ENCODE peak calls at places on chromosomes 13 and 19, in nine cellular contexts. N, S, C, I, X, J, L, M and P are unnamed samples.

GRCh38 chr19:35211545-35212230 is 16.9 kb downstream of the FAM187B start:
- DNase-seq in N (no peak), S (no peak), C (peak), I (peak), X (peak), J (no peak), L (peak), M (no peak), P (no peak)

GRCh38 chr19:29745253-29745652 is 30.2 kb upstream of the C19orf12 start:
- DNase-seq in N (peak), S (no peak), C (no peak), I (no peak), X (no peak), J (no peak), L (no peak), M (no peak), P (no peak)

GRCh38 chr13:33483471-33483870 is 197.9 kb upstream of the STARD13 start:
- DNase-seq in N (no peak), S (no peak), C (no peak), I (no peak), X (no peak), J (peak), L (no peak), M (no peak), P (no peak)

GRCh38 chr19:32224371-32225244 is 120.8 kb upstream of the ZNF507 start:
- DNase-seq in N (peak), S (no peak), C (peak), I (no peak), X (peak), J (peak), L (peak), M (peak), P (peak)

GRCh38 chr13:113849546-113849945 is 14.3 kb downstream of the GAS6 start:
- DNase-seq in N (no peak), S (no peak), C (no peak), I (no peak), X (no peak), J (peak), L (no peak), M (no peak), P (no peak)

GRCh38 chr19:4215807-4216206 is 13.5 kb upstream of the EBI3 start:
- DNase-seq in N (no peak), S (no peak), C (no peak), I (no peak), X (no peak), J (no peak), L (no peak), M (no peak), P (no peak)

GRCh38 chr13:32164622-32165268 is 133.2 kb downstream of the FRY start:
- DNase-seq in N (peak), S (no peak), C (peak), I (no peak), X (peak), J (peak), L (no peak), M (no peak), P (no peak)

GRCh38 chr13:20525144-20525600 is 485 bp downstream of the CRYL1 start:
- DNase-seq in N (peak), S (no peak), C (peak), I (no peak), X (peak), J (peak), L (peak), M (peak), P (no peak)

GRCh38 chr19:23273022-23273593 is 22.9 kb upstream of the ZNF724 start:
- DNase-seq in N (no peak), S (no peak), C (no peak), I (peak), X (peak), J (no peak), L (no peak), M (no peak), P (no peak)

GRCh38 chr19:28023064-28023463 is 1189.9 kb downstream of the UQCRFS1 start:
- DNase-seq in N (no peak), S (no peak), C (no peak), I (no peak), X (no peak), J (peak), L (no peak), M (no peak), P (peak)

GRCh38 chr13:102847272-102848234 is 1.7 kb downstream of the ERCC5 start:
- DNase-seq in N (no peak), S (no peak), C (peak), I (no peak), X (no peak), J (peak), L (no peak), M (no peak), P (no peak)

GRCh38 chr13:22220186-22221160 is 549.6 kb downstream of the FGF9 start:
- DNase-seq in N (peak), S (no peak), C (no peak), I (no peak), X (no peak), J (no peak), L (no peak), M (no peak), P (no peak)

GRCh38 chr19:58279042-58279924 is 528 bp downstream of the ZNF8 start:
- DNase-seq in N (peak), S (peak), C (peak), I (peak), X (peak), J (peak), L (peak), M (peak), P (peak)

GRCh38 chr19:23698711-23699520 is 11.9 kb upstream of the ZNF675 start:
- DNase-seq in N (no peak), S (no peak), C (no peak), I (no peak), X (peak), J (no peak), L (peak), M (no peak), P (peak)

GRCh38 chr13:94914829-94915228 is 202.5 kb upstream of the SOX21 start:
- DNase-seq in N (no peak), S (no peak), C (no peak), I (no peak), X (no peak), J (no peak), L (no peak), M (no peak), P (no peak)

GRCh38 chr13:113650731-113651148 is 7.3 kb downstream of the ATP4B start:
- DNase-seq in N (peak), S (no peak), C (peak), I (no peak), X (peak), J (no peak), L (peak), M (no peak), P (no peak)

DNA sequence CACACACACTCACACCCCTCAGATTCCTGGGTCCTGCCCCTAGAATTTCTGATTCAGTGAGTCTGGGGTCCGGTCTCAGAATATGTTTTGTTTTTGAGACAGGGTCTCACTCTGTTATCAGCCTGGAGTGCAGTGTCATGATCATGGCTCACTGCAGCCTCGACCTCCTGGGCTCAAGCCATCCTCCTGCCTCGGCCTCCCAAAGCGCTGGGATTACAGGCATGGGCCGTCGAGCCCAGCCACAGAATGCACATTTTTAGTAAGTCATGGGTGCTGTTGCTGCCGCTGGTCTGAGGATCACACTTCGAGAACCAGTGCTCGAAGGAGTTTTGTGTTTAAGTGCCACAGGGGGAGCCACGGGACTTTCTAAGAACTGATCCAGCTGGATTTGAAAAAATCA is 22.1 kb upstream of the TNFSF14 start:
- DNase-seq in N (no peak), S (no peak), C (no peak), I (no peak), X (no peak), J (no peak), L (no peak), M (no peak), P (no peak)
- TF ChIP-seq CTCF in N (no peak), S (no peak), C (no peak), I (no peak), X (no peak), J (no peak), L (no peak), M (no peak), P (no peak)

GRCh38 chr13:60329221-60329983 is 67.6 kb upstream of the TDRD3 start:
- DNase-seq in N (peak), S (no peak), C (peak), I (no peak), X (peak), J (peak), L (peak), M (no peak), P (no peak)
- TF ChIP-seq CTCF in N (no peak), S (no peak), C (no peak), I (peak), X (peak), J (peak), L (no peak), M (peak), P (peak)

DNA sequence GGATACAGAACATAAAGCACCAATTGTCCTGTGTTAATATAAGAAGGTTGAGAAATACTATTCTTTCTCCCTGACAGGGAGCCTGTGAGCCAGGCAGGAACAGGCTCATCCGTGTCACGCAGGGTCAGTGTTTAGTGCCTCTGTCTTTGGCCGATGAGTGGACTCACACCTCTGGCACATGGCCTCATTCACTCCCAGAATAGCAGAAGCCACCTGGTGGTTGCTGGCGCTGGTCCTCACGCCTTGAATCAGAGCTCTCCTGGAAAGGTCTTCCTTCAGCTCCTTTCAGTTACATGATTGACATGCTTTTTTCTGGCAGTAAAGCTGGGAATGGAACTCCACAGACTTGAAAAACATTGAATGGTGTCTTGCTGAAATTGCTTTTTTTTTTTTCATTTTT is 28.1 kb upstream of the SIAH3 start:
- DNase-seq in N (peak), S (no peak), C (peak), I (no peak), X (peak), J (peak), L (peak), M (no peak), P (no peak)
- TF ChIP-seq CTCF in N (no peak), S (no peak), C (peak), I (no peak), X (peak), J (no peak), L (peak), M (no peak), P (peak)

DNA sequence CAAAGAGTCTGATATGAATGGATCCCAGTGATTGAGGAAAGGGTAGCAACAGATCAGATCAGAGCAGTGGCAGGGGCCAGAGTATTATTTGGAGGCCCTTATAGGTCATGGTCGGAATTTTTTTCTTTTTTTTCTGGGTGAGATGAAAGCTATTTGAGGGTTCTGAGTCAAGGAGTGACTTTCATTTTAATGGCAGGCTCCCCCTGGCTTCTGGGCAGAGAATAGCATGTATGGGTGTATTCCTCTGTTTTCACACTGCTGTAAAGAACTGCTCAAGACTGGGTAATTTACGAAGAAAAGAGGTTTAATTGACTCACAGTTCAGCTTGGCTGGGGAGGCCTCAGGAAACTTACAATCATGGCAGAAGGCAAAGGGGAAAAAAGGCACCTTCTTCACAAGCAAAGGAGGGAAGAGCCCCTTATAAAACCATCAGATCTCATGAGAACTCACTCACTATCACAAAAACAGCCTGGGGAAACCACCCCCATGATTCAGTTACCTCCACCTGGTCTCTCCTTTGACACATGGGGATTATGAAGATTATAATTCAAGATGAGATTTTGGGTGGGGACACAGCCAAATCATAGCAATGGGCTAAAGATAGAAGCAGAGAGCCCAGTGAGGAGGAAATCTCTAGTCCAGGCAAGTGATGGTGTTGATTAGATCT is 3.0 kb upstream of the SLC6A16 start:
- DNase-seq in N (no peak), S (no peak), C (no peak), I (no peak), X (no peak), J (peak), L (no peak), M (no peak), P (peak)
- TF ChIP-seq CTCF in N (peak), S (peak), C (peak), I (peak), X (peak), J (peak), L (no peak), M (peak), P (peak)

GRCh38 chr19:39032164-39032918 is at the start of gene FBXO27:
- DNase-seq in N (peak), S (no peak), C (peak), I (no peak), X (peak), J (peak), L (no peak), M (peak), P (no peak)

GRCh38 chr19:39037194-39037593 is 4.8 kb upstream of the FBXO27 start:
- DNase-seq in N (no peak), S (no peak), C (no peak), I (no peak), X (no peak), J (no peak), L (no peak), M (no peak), P (no peak)

GRCh38 chr19:39038098-39038497 is 5.7 kb upstream of the FBXO27 start:
- DNase-seq in N (peak), S (no peak), C (peak), I (no peak), X (peak), J (peak), L (peak), M (peak), P (no peak)
- TF ChIP-seq CTCF in N (no peak), S (no peak), C (no peak), I (no peak), X (peak), J (no peak), L (no peak), M (peak), P (peak)

GRCh38 chr13:29511980-29512379 is 83.5 kb downstream of the SLC7A1 start:
- DNase-seq in N (no peak), S (no peak), C (no peak), I (peak), X (peak), J (peak), L (no peak), M (no peak), P (no peak)
- TF ChIP-seq CTCF in N (no peak), S (no peak), C (no peak), I (no peak), X (no peak), J (no peak), L (no peak), M (no peak), P (no peak)

GRCh38 chr19:18428837-18429674 is 8.9 kb downstream of the ISYNA1 start:
- DNase-seq in N (peak), S (no peak), C (peak), I (no peak), X (peak), J (peak), L (peak), M (peak), P (peak)
- TF ChIP-seq CTCF in N (no peak), S (no peak), C (no peak), I (no peak), X (no peak), J (no peak), L (no peak), M (peak), P (no peak)